ENCODE peak calls at places on chromosome 17, in seven cellular contexts. I is IMR-90, T is H9, J is neuronal stem cell, P is mesendoderm, F is mesenchymal stem cell, O is H1. K is an unnamed sample.
A peak's percentile ranks its signal among the peaks of the same experiment; 100 is the strongest.

GRCh38 chr17:76384987-76385891 is 830 bp downstream of the SPHK1 start:
- DNase-seq in T (peak; percentile 55), J (peak; percentile 43), O (no peak), F (peak; percentile 86), P (peak; percentile 45), I (peak; percentile 73), K (peak; percentile 60)

GRCh38 chr17:8785547-8786412 is 13.4 kb downstream of the MFSD6L start:
- DNase-seq in T (peak; percentile 94), O (peak; percentile 78), F (peak; percentile 58), I (peak; percentile 56), J (peak; percentile 81), P (peak; percentile 89), K (peak; percentile 76)

GRCh38 chr17:78538033-78538776 is 39.0 kb downstream of the DNAH17 start:
- DNase-seq in P (peak; percentile 32), F (no peak), O (no peak), I (no peak), J (no peak), T (no peak), K (no peak)

GRCh38 chr17:65697661-65698060 is 136.2 kb upstream of the AXIN2 start:
- DNase-seq in F (no peak), O (no peak), P (no peak), T (no peak), I (no peak), J (no peak), K (no peak)

GRCh38 chr17:75077490-75078096 is 10.2 kb upstream of the SLC16A5 start:
- DNase-seq in O (no peak), P (no peak), T (peak; percentile 68), I (no peak), J (no peak), F (no peak), K (peak; percentile 73)

GRCh38 chr17:79899584-79899983 is 60.3 kb upstream of the CBX4 start:
- DNase-seq in T (no peak), I (no peak), P (no peak), O (no peak), F (no peak), J (no peak), K (no peak)

GRCh38 chr17:73650147-73650546 is 5.9 kb upstream of the SDK2 start:
- DNase-seq in I (no peak), O (no peak), J (no peak), P (peak; percentile 69), T (peak; percentile 77), F (no peak), K (peak; percentile 13)

GRCh38 chr17:55842405-55843158 is 91.7 kb downstream of the PCTP start:
- DNase-seq in J (no peak), T (no peak), F (no peak), O (no peak), I (no peak), P (no peak), K (no peak)

GRCh38 chr17:74213897-74214386 is 571 bp downstream of the TTYH2 start:
- DNase-seq in O (no peak), I (no peak), J (no peak), T (no peak), F (no peak), P (no peak), K (no peak)

GRCh38 chr17:11176549-11176948 is 64.5 kb upstream of the SHISA6 start:
- DNase-seq in P (no peak), O (no peak), I (no peak), F (no peak), T (no peak), J (no peak), K (no peak)

GRCh38 chr17:57516290-57517215 is 228.5 kb downstream of the CCDC182 start:
- DNase-seq in O (no peak), T (no peak), F (peak; percentile 75), P (no peak), I (peak; percentile 54), J (no peak), K (peak; percentile 46)
- H2BK5ac ChIP-seq in O (no peak overlapping the region), T (no peak overlapping the region), F (no peak overlapping the region), P (no peak overlapping the region), I (peak overlapping the region; percentile 15), J (no peak overlapping the region), K (peak overlapping the region; percentile 0)

DNA sequence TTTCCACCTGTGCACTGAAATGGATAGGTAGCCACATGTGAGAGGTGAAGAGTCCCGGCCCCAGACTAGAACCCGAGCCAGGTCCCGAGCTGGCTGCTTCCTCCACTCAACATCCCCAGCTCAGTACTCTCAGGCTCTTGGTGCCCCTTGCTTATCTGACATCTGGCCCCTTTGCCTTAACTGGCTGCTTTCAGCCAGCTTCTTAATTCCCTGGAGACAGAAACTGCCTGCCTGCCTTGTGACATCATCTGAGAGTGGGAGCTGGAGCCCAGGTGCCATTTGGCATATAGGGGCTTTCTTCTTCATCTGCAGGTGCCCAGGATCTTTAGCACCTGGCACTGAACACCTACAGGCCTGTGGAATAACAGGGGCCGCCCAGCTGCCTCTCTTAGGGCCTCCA is 8.9 kb downstream of the CHAD start:
- DNase-seq in J (no peak), F (no peak), I (no peak), O (no peak), P (no peak), T (no peak), K (no peak)
- H2BK5ac ChIP-seq in J (no peak overlapping the region), F (no peak overlapping the region), I (no peak overlapping the region), O (no peak overlapping the region), P (no peak overlapping the region), T (no peak overlapping the region), K (no peak overlapping the region)

GRCh38 chr17:29094101-29094708 is 51.3 kb downstream of the PIPOX start:
- DNase-seq in I (no peak), F (no peak), P (no peak), O (no peak), J (no peak), T (no peak), K (no peak)
- H2BK5ac ChIP-seq in I (no peak overlapping the region), F (no peak overlapping the region), P (no peak overlapping the region), O (no peak overlapping the region), J (no peak overlapping the region), T (no peak overlapping the region), K (no peak overlapping the region)

GRCh38 chr17:33202796-33203195 is 90.3 kb downstream of the ASIC2 start:
- DNase-seq in I (no peak), O (no peak), T (peak; percentile 22), J (no peak), P (no peak), F (no peak), K (no peak)
- H2BK5ac ChIP-seq in I (no peak overlapping the region), O (no peak overlapping the region), T (no peak overlapping the region), J (no peak overlapping the region), P (no peak overlapping the region), F (no peak overlapping the region), K (no peak overlapping the region)